ENCODE peak calls at places on chromosomes 1 and 21, in six cellular contexts. Z is fibroblast of lung, I is mammary epithelial cell, P is lower lobe of right lung, V is BE2C, D is GM23338. L is an unnamed sample. For H3K27me3, the result is how much of the 10 kb centered on the place peaks cover.

GRCh38 chr1:222620566-222620965 is 2.7 kb downstream of the MIA3 start:
- DNase-seq in V (no peak), I (no peak), P (no peak), D (no peak), Z (no peak), L (no peak)

GRCh38 chr1:53945183-53945432 is 391 bp downstream of the IFT25 start:
- DNase-seq in V (no peak), Z (no peak), P (no peak), D (no peak), I (no peak), L (no peak)

GRCh38 chr1:31577515-31578191 is 1.3 kb downstream of the TINAGL1 start:
- DNase-seq in D (peak), I (peak), Z (peak), V (no peak), P (no peak), L (no peak)

GRCh38 chr21:45302082-45303061 is 14.7 kb upstream of the POFUT2 start:
- DNase-seq in D (no peak), I (no peak), Z (no peak), V (peak), P (peak), L (peak)

GRCh38 chr1:172388490-172388889 is 32.0 kb upstream of the C1orf105 start:
- DNase-seq in D (no peak), V (no peak), Z (no peak), I (no peak), P (no peak), L (no peak)

GRCh38 chr1:30976143-30976542 is 67.6 kb upstream of the SDC3 start:
- DNase-seq in P (no peak), V (no peak), D (no peak), Z (peak), I (no peak), L (no peak)

GRCh38 chr1:42420911-42421585 is 34.8 kb downstream of the ZMYND12 start:
- DNase-seq in Z (peak), I (peak), V (peak), D (no peak), P (no peak), L (no peak)

GRCh38 chr1:159921700-159922498 is 3.4 kb downstream of the TAGLN2 start:
- DNase-seq in V (peak), Z (peak), P (no peak), I (no peak), D (no peak), L (no peak)

GRCh38 chr1:23426828-23427227 is 2.3 kb upstream of the TCEA3 start:
- DNase-seq in D (no peak), Z (no peak), V (no peak), I (no peak), P (no peak), L (no peak)

DNA sequence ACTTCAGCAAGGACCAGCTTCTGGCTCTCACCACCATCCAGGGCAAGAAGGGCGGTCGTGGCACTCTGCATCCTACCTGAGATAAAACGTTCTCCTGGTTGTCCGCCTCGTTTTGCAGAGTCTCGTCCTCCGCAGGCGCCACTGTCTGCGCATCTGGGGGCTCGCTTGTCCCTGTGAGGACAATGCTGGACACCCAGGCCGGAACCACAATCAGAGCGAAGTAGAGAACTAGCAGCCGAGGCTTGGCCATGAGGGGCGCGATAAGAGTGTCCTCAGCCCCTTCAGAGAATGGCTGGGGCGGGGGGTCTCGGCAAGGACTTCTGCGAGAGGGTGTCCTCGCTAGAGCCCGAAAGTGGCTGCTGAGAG is 505 bp downstream of the OLFML2B start:
- DNase-seq in I (no peak), D (no peak), Z (no peak), P (no peak), V (no peak), L (no peak)
- H3K4me3 ChIP-seq in I (peak), D (peak), Z (peak), P (peak), V (peak), L (peak)

GRCh38 chr1:37058424-37058988 is 24.2 kb upstream of the GRIK3 start:
- DNase-seq in V (peak), D (no peak), P (no peak), I (no peak), Z (no peak), L (no peak)
- H3K27me3 ChIP-seq in V (under half), D (under half), P (under half), I (under half), Z (under half), L (under half)

GRCh38 chr1:241998950-241999495 is at the start of gene MAP1LC3C:
- DNase-seq in D (peak), Z (peak), I (no peak), V (no peak), P (no peak), L (no peak)
- H3K4me3 ChIP-seq in D (peak), Z (peak), I (no peak), V (peak), P (peak), L (no peak)

GRCh38 chr21:36717901-36718465 is 19.1 kb downstream of the SIM2 start:
- DNase-seq in P (no peak), V (no peak), Z (no peak), D (no peak), I (no peak), L (peak)
- H3K27me3 ChIP-seq in P (half or more), V (half or more), Z (under half), D (under half), I (under half), L (under half)

L was measured in stomach.